ENCODE peak calls at places on chromosomes 12 and 14, in seven cellular contexts. One of them, this sample, is unnamed.
A peak's percentile ranks its signal among the peaks of the same experiment; 100 is the strongest.

GRCh38 chr14:65040666-65041433 is 54.2 kb downstream of the FNTB start:
- DNase-seq in ovary: no peak
- DNase-seq in NCI-H1694 treated with DMSO at 0.1 percent for 48 hours: no peak
- DNase-seq in NCI-H345: no peak
- DNase-seq in nucleus accumbens: no peak
- DNase-seq in COR-L47: no peak
- DNase-seq in hypothalamus: no peak
- DNase-seq in this sample: no peak

GRCh38 chr12:39905152-39905551 is 200.7 kb downstream of the SLC2A13 start:
- DNase-seq in COR-L47: no peak
- DNase-seq in ovary: peak; percentile 22
- DNase-seq in hypothalamus: no peak
- DNase-seq in NCI-H1694 treated with DMSO at 0.1 percent for 48 hours: peak; percentile 81
- DNase-seq in NCI-H345: no peak
- DNase-seq in nucleus accumbens: peak; percentile 9
- DNase-seq in this sample: peak; percentile 48

GRCh38 chr12:22459872-22460490 is 84.4 kb downstream of the C2CD5 start:
- DNase-seq in nucleus accumbens: no peak
- DNase-seq in hypothalamus: no peak
- DNase-seq in ovary: no peak
- DNase-seq in COR-L47: peak; percentile 6
- DNase-seq in NCI-H1694 treated with DMSO at 0.1 percent for 48 hours: peak; percentile 34
- DNase-seq in NCI-H345: peak; percentile 29
- DNase-seq in this sample: no peak

GRCh38 chr14:93239869-93240677 is 33.0 kb downstream of the UBR7 start:
- DNase-seq in nucleus accumbens: no peak
- DNase-seq in NCI-H1694 treated with DMSO at 0.1 percent for 48 hours: no peak
- DNase-seq in hypothalamus: no peak
- DNase-seq in NCI-H345: no peak
- DNase-seq in COR-L47: no peak
- DNase-seq in ovary: no peak
- DNase-seq in this sample: no peak

GRCh38 chr12:100823988-100824387 is 29.4 kb downstream of the ANO4 start:
- DNase-seq in COR-L47: no peak
- DNase-seq in NCI-H1694 treated with DMSO at 0.1 percent for 48 hours: no peak
- DNase-seq in nucleus accumbens: no peak
- DNase-seq in NCI-H345: no peak
- DNase-seq in ovary: no peak
- DNase-seq in hypothalamus: no peak
- DNase-seq in this sample: no peak

GRCh38 chr12:70784042-70784668 is 136.4 kb downstream of the PTPRR start:
- DNase-seq in NCI-H345: no peak
- DNase-seq in NCI-H1694 treated with DMSO at 0.1 percent for 48 hours: no peak
- DNase-seq in hypothalamus: no peak
- DNase-seq in COR-L47: no peak
- DNase-seq in ovary: no peak
- DNase-seq in nucleus accumbens: no peak
- DNase-seq in this sample: no peak

GRCh38 chr12:89863332-89863938 is 154.8 kb upstream of the ATP2B1 start:
- DNase-seq in COR-L47: no peak
- DNase-seq in hypothalamus: no peak
- DNase-seq in NCI-H1694 treated with DMSO at 0.1 percent for 48 hours: no peak
- DNase-seq in ovary: no peak
- DNase-seq in nucleus accumbens: no peak
- DNase-seq in NCI-H345: no peak
- DNase-seq in this sample: no peak

GRCh38 chr12:131494741-131495524 is 216.0 kb upstream of the SFSWAP start:
- DNase-seq in COR-L47: no peak
- DNase-seq in NCI-H1694 treated with DMSO at 0.1 percent for 48 hours: no peak
- DNase-seq in hypothalamus: no peak
- DNase-seq in ovary: no peak
- DNase-seq in NCI-H345: no peak
- DNase-seq in nucleus accumbens: no peak
- DNase-seq in this sample: no peak

GRCh38 chr14:103801459-103801858 is 45.9 kb downstream of the PPP1R13B start:
- DNase-seq in NCI-H345: peak; percentile 8
- DNase-seq in COR-L47: no peak
- DNase-seq in hypothalamus: no peak
- DNase-seq in nucleus accumbens: no peak
- DNase-seq in NCI-H1694 treated with DMSO at 0.1 percent for 48 hours: no peak
- DNase-seq in ovary: no peak
- DNase-seq in this sample: no peak

GRCh38 chr12:63808631-63809030 is 28.9 kb downstream of the RXYLT1 start:
- DNase-seq in NCI-H345: no peak
- DNase-seq in nucleus accumbens: no peak
- DNase-seq in COR-L47: no peak
- DNase-seq in hypothalamus: no peak
- DNase-seq in ovary: no peak
- DNase-seq in NCI-H1694 treated with DMSO at 0.1 percent for 48 hours: no peak
- DNase-seq in this sample: no peak

GRCh38 chr12:24902521-24903304 is 46.2 kb downstream of the BCAT1 start:
- DNase-seq in nucleus accumbens: peak; percentile 62
- DNase-seq in NCI-H1694 treated with DMSO at 0.1 percent for 48 hours: no peak
- DNase-seq in NCI-H345: no peak
- DNase-seq in ovary: no peak
- DNase-seq in COR-L47: no peak
- DNase-seq in hypothalamus: no peak
- DNase-seq in this sample: no peak

GRCh38 chr14:75204106-75204505 is 27.7 kb upstream of the TMED10 start:
- DNase-seq in ovary: no peak
- DNase-seq in NCI-H345: no peak
- DNase-seq in NCI-H1694 treated with DMSO at 0.1 percent for 48 hours: no peak
- DNase-seq in COR-L47: no peak
- DNase-seq in hypothalamus: no peak
- DNase-seq in nucleus accumbens: no peak
- DNase-seq in this sample: peak; percentile 20

GRCh38 chr14:58426819-58427288 is 477 bp downstream of the TIMM9 start:
- DNase-seq in NCI-H345: peak; percentile 63
- DNase-seq in hypothalamus: peak; percentile 32
- DNase-seq in ovary: peak; percentile 73
- DNase-seq in COR-L47: peak; percentile 54
- DNase-seq in nucleus accumbens: peak; percentile 58
- DNase-seq in NCI-H1694 treated with DMSO at 0.1 percent for 48 hours: peak; percentile 83
- DNase-seq in this sample: peak; percentile 74

GRCh38 chr12:19739195-19739776 is 300.0 kb downstream of the AEBP2 start:
- DNase-seq in ovary: no peak
- DNase-seq in nucleus accumbens: no peak
- DNase-seq in hypothalamus: no peak
- DNase-seq in COR-L47: peak; percentile 7
- DNase-seq in NCI-H345: peak; percentile 62
- DNase-seq in NCI-H1694 treated with DMSO at 0.1 percent for 48 hours: peak; percentile 65
- DNase-seq in this sample: peak; percentile 67

GRCh38 chr12:45893240-45893639 is 97.1 kb downstream of the SCAF11 start:
- DNase-seq in nucleus accumbens: no peak
- DNase-seq in hypothalamus: no peak
- DNase-seq in NCI-H1694 treated with DMSO at 0.1 percent for 48 hours: no peak
- DNase-seq in COR-L47: no peak
- DNase-seq in ovary: no peak
- DNase-seq in NCI-H345: no peak
- DNase-seq in this sample: peak; percentile 35

GRCh38 chr14:74429991-74430390 is 4.0 kb upstream of the SYNDIG1L start:
- DNase-seq in NCI-H1694 treated with DMSO at 0.1 percent for 48 hours: no peak
- DNase-seq in hypothalamus: no peak
- DNase-seq in NCI-H345: no peak
- DNase-seq in COR-L47: no peak
- DNase-seq in nucleus accumbens: no peak
- DNase-seq in ovary: no peak
- DNase-seq in this sample: no peak

GRCh38 chr14:102594514-102595175 is 2.2 kb downstream of the RCOR1 start:
- DNase-seq in nucleus accumbens: no peak
- DNase-seq in ovary: no peak
- DNase-seq in hypothalamus: no peak
- DNase-seq in NCI-H345: peak; percentile 59
- DNase-seq in NCI-H1694 treated with DMSO at 0.1 percent for 48 hours: peak; percentile 89
- DNase-seq in COR-L47: peak; percentile 65
- DNase-seq in this sample: peak; percentile 81

GRCh38 chr14:38578278-38578681 is 322.4 kb upstream of the CLEC14A start:
- DNase-seq in ovary: no peak
- DNase-seq in NCI-H1694 treated with DMSO at 0.1 percent for 48 hours: no peak
- DNase-seq in hypothalamus: no peak
- DNase-seq in COR-L47: no peak
- DNase-seq in nucleus accumbens: no peak
- DNase-seq in NCI-H345: no peak
- DNase-seq in this sample: no peak

GRCh38 chr12:43291516-43291915 is 260.5 kb downstream of the ADAMTS20 start:
- DNase-seq in hypothalamus: no peak
- DNase-seq in ovary: no peak
- DNase-seq in COR-L47: no peak
- DNase-seq in NCI-H345: no peak
- DNase-seq in nucleus accumbens: no peak
- DNase-seq in NCI-H1694 treated with DMSO at 0.1 percent for 48 hours: no peak
- DNase-seq in this sample: no peak

GRCh38 chr12:108568653-108569154 is 6.3 kb downstream of the ISCU start:
- DNase-seq in NCI-H345: peak; percentile 88
- DNase-seq in nucleus accumbens: no peak
- DNase-seq in COR-L47: no peak
- DNase-seq in NCI-H1694 treated with DMSO at 0.1 percent for 48 hours: no peak
- DNase-seq in hypothalamus: no peak
- DNase-seq in ovary: no peak
- DNase-seq in this sample: no peak

GRCh38 chr14:96929969-96930368 is 132.8 kb downstream of the VRK1 start:
- DNase-seq in COR-L47: no peak
- DNase-seq in NCI-H345: no peak
- DNase-seq in hypothalamus: no peak
- DNase-seq in nucleus accumbens: no peak
- DNase-seq in NCI-H1694 treated with DMSO at 0.1 percent for 48 hours: no peak
- DNase-seq in ovary: no peak
- DNase-seq in this sample: no peak

GRCh38 chr12:76176935-76177334 is 92.5 kb upstream of the NAP1L1 start:
- DNase-seq in NCI-H1694 treated with DMSO at 0.1 percent for 48 hours: no peak
- DNase-seq in nucleus accumbens: no peak
- DNase-seq in NCI-H345: no peak
- DNase-seq in COR-L47: no peak
- DNase-seq in ovary: no peak
- DNase-seq in hypothalamus: no peak
- DNase-seq in this sample: no peak

GRCh38 chr14:30115756-30116155 is 188.1 kb upstream of the PRKD1 start:
- DNase-seq in nucleus accumbens: no peak
- DNase-seq in NCI-H1694 treated with DMSO at 0.1 percent for 48 hours: no peak
- DNase-seq in NCI-H345: peak; percentile 3
- DNase-seq in COR-L47: no peak
- DNase-seq in ovary: no peak
- DNase-seq in hypothalamus: no peak
- DNase-seq in this sample: no peak

GRCh38 chr12:33012226-33012625 is 115.6 kb upstream of the PKP2 start:
- DNase-seq in NCI-H345: no peak
- DNase-seq in COR-L47: no peak
- DNase-seq in NCI-H1694 treated with DMSO at 0.1 percent for 48 hours: no peak
- DNase-seq in hypothalamus: no peak
- DNase-seq in ovary: no peak
- DNase-seq in nucleus accumbens: no peak
- DNase-seq in this sample: no peak

GRCh38 chr12:64582111-64582510 is 28.2 kb upstream of the RASSF3 start:
- DNase-seq in hypothalamus: no peak
- DNase-seq in NCI-H345: no peak
- DNase-seq in ovary: no peak
- DNase-seq in COR-L47: no peak
- DNase-seq in NCI-H1694 treated with DMSO at 0.1 percent for 48 hours: no peak
- DNase-seq in nucleus accumbens: no peak
- DNase-seq in this sample: no peak

GRCh38 chr12:6962285-6963015 is 8.0 kb downstream of the PHB2 start:
- DNase-seq in hypothalamus: no peak
- DNase-seq in NCI-H1694 treated with DMSO at 0.1 percent for 48 hours: no peak
- DNase-seq in ovary: peak; percentile 31
- DNase-seq in nucleus accumbens: no peak
- DNase-seq in COR-L47: no peak
- DNase-seq in NCI-H345: peak; percentile 90
- DNase-seq in this sample: no peak

GRCh38 chr14:42855159-42855558 is 1248.5 kb downstream of the LRFN5 start:
- DNase-seq in ovary: no peak
- DNase-seq in COR-L47: no peak
- DNase-seq in nucleus accumbens: no peak
- DNase-seq in hypothalamus: no peak
- DNase-seq in NCI-H1694 treated with DMSO at 0.1 percent for 48 hours: no peak
- DNase-seq in NCI-H345: no peak
- DNase-seq in this sample: no peak

GRCh38 chr12:76216585-76217472 is 131.4 kb downstream of the BBS10 start:
- DNase-seq in NCI-H1694 treated with DMSO at 0.1 percent for 48 hours: no peak
- DNase-seq in nucleus accumbens: no peak
- DNase-seq in ovary: no peak
- DNase-seq in hypothalamus: no peak
- DNase-seq in NCI-H345: no peak
- DNase-seq in COR-L47: no peak
- DNase-seq in this sample: no peak

GRCh38 chr14:91369628-91370445 is 47.8 kb downstream of the CCDC88C start:
- DNase-seq in NCI-H345: peak; percentile 92
- DNase-seq in COR-L47: no peak
- DNase-seq in ovary: no peak
- DNase-seq in hypothalamus: no peak
- DNase-seq in nucleus accumbens: no peak
- DNase-seq in NCI-H1694 treated with DMSO at 0.1 percent for 48 hours: peak; percentile 97
- DNase-seq in this sample: no peak

GRCh38 chr12:110694330-110694891 is 5.5 kb upstream of the HVCN1 start:
- DNase-seq in ovary: no peak
- DNase-seq in hypothalamus: no peak
- DNase-seq in NCI-H345: no peak
- DNase-seq in nucleus accumbens: no peak
- DNase-seq in NCI-H1694 treated with DMSO at 0.1 percent for 48 hours: no peak
- DNase-seq in COR-L47: no peak
- DNase-seq in this sample: no peak

GRCh38 chr14:66662374-66662773 is 154.4 kb downstream of the GPHN start:
- DNase-seq in ovary: no peak
- DNase-seq in NCI-H1694 treated with DMSO at 0.1 percent for 48 hours: no peak
- DNase-seq in nucleus accumbens: no peak
- DNase-seq in NCI-H345: no peak
- DNase-seq in hypothalamus: no peak
- DNase-seq in COR-L47: no peak
- DNase-seq in this sample: peak; percentile 28

GRCh38 chr14:80213602-80214001 is 2.3 kb upstream of the DIO2 start:
- DNase-seq in NCI-H345: peak; percentile 9
- DNase-seq in NCI-H1694 treated with DMSO at 0.1 percent for 48 hours: peak; percentile 39
- DNase-seq in COR-L47: peak; percentile 43
- DNase-seq in ovary: no peak
- DNase-seq in nucleus accumbens: no peak
- DNase-seq in hypothalamus: no peak
- DNase-seq in this sample: peak; percentile 72

GRCh38 chr14:97978336-97978735 is 1181.2 kb downstream of the VRK1 start:
- DNase-seq in COR-L47: peak; percentile 93
- DNase-seq in hypothalamus: peak; percentile 8
- DNase-seq in NCI-H345: peak; percentile 78
- DNase-seq in NCI-H1694 treated with DMSO at 0.1 percent for 48 hours: peak; percentile 98
- DNase-seq in ovary: peak; percentile 75
- DNase-seq in nucleus accumbens: peak; percentile 53
- DNase-seq in this sample: peak; percentile 89

GRCh38 chr12:100827901-100828520 is 33.4 kb downstream of the ANO4 start:
- DNase-seq in nucleus accumbens: no peak
- DNase-seq in NCI-H345: peak; percentile 70
- DNase-seq in ovary: no peak
- DNase-seq in hypothalamus: no peak
- DNase-seq in NCI-H1694 treated with DMSO at 0.1 percent for 48 hours: peak; percentile 51
- DNase-seq in COR-L47: peak; percentile 59
- DNase-seq in this sample: peak; percentile 14

GRCh38 chr14:104361921-104362681 is 217.5 kb upstream of the C14orf180 start:
- DNase-seq in hypothalamus: no peak
- DNase-seq in ovary: no peak
- DNase-seq in NCI-H345: no peak
- DNase-seq in NCI-H1694 treated with DMSO at 0.1 percent for 48 hours: no peak
- DNase-seq in nucleus accumbens: no peak
- DNase-seq in COR-L47: no peak
- DNase-seq in this sample: no peak